ENCODE peak calls at places on chromosomes 7 and 10, in nine cellular contexts. U is NCI-H2171; Y is HS-5; T is cardiac fibroblast; S is effector memory CD4-positive, alpha-beta T cell; O is adipocyte; N is endothelial cell of umbilical vein; L is mucosa of gallbladder; R is H54. A is an unnamed sample.
A peak's percentile ranks its signal among the peaks of the same experiment; 100 is the strongest.

GRCh38 chr7:49001610-49002033 is 77.3 kb downstream of the CDC14C start:
- DNase-seq in U (no peak), N (no peak), R (peak; percentile 40), S (no peak), O (no peak), L (no peak), T (peak; percentile 0), Y (no peak), A (no peak)

GRCh38 chr7:127862540-127862939 is 168.7 kb downstream of the LRRC4 start:
- DNase-seq in U (no peak), L (no peak), Y (no peak), N (no peak), S (no peak), R (no peak), T (no peak), O (no peak), A (no peak)

GRCh38 chr10:68559872-68560200 is 301 bp upstream of the TET1 start:
- DNase-seq in L (peak; percentile 16), N (no peak), O (peak; percentile 66), T (no peak), S (no peak), Y (no peak), R (peak; percentile 25), U (no peak), A (no peak)

GRCh38 chr7:50068850-50069551 is 24.0 kb downstream of the ZPBP start:
- DNase-seq in L (peak; percentile 48), Y (peak; percentile 30), U (no peak), T (peak; percentile 65), S (no peak), N (no peak), R (peak; percentile 22), O (peak; percentile 42), A (no peak)

GRCh38 chr10:92822060-92822634 is 26.2 kb upstream of the EXOC6 start:
- DNase-seq in U (no peak), N (peak; percentile 97), S (no peak), L (peak; percentile 35), Y (peak; percentile 64), T (peak; percentile 94), O (peak; percentile 85), R (peak; percentile 56), A (peak; percentile 77)

GRCh38 chr7:98571006-98571405 is 46.1 kb upstream of the NPTX2 start:
- DNase-seq in S (no peak), R (no peak), O (no peak), U (peak; percentile 59), Y (no peak), L (no peak), N (no peak), T (no peak), A (no peak)

GRCh38 chr7:540997-541396 is 21.4 kb upstream of the PDGFA start:
- DNase-seq in L (no peak), R (no peak), O (no peak), U (peak; percentile 27), Y (no peak), N (no peak), S (no peak), T (no peak), A (no peak)

GRCh38 chr10:91409869-91410637 is at the start of gene HECTD2:
- DNase-seq in N (peak; percentile 72), U (peak; percentile 69), T (peak; percentile 70), Y (no peak), O (peak; percentile 92), R (peak; percentile 78), L (peak; percentile 82), S (peak; percentile 62), A (no peak)

GRCh38 chr10:111233439-111233838 is 156.6 kb downstream of the ADRA2A start:
- DNase-seq in S (no peak), U (no peak), L (no peak), R (no peak), O (no peak), Y (no peak), N (no peak), T (no peak), A (no peak)

GRCh38 chr10:113600569-113600968 is 47.7 kb downstream of the HABP2 start:
- DNase-seq in S (no peak), Y (no peak), T (no peak), L (no peak), U (no peak), R (no peak), O (no peak), N (no peak), A (no peak)

GRCh38 chr7:77415822-77416620 is at the start of gene GSAP:
- DNase-seq in R (peak; percentile 36), N (peak; percentile 30), T (peak; percentile 30), O (peak; percentile 73), L (peak; percentile 39), Y (no peak), U (peak; percentile 18), S (peak; percentile 5), A (no peak)

GRCh38 chr10:986137-986825 is 2.0 kb upstream of the GTPBP4 start:
- DNase-seq in U (no peak), S (no peak), R (peak; percentile 35), O (peak; percentile 11), T (peak; percentile 77), N (no peak), L (no peak), Y (no peak), A (peak; percentile 83)

GRCh38 chr7:151137076-151137611 is 30.4 kb downstream of the GBX1 start:
- DNase-seq in Y (no peak), N (no peak), O (no peak), S (no peak), R (no peak), L (no peak), T (no peak), U (no peak), A (no peak)

GRCh38 chr10:93280121-93280698 is 201.9 kb downstream of the MYOF start:
- DNase-seq in Y (no peak), U (no peak), T (no peak), O (no peak), L (no peak), R (no peak), S (no peak), N (no peak), A (no peak)

GRCh38 chr10:2968401-2968800 is 98.9 kb upstream of the PFKP start:
- DNase-seq in L (no peak), N (no peak), O (peak; percentile 32), R (no peak), T (peak; percentile 40), U (no peak), Y (no peak), S (no peak), A (no peak)

GRCh38 chr10:97866524-97867219 is 17.0 kb downstream of the GOLGA7B start:
- DNase-seq in S (no peak), Y (no peak), L (no peak), N (no peak), O (no peak), R (no peak), T (no peak), U (no peak), A (no peak)

GRCh38 chr10:120382360-120382759 is 74.7 kb upstream of the PLPP4 start:
- DNase-seq in N (no peak), O (no peak), Y (no peak), R (no peak), U (no peak), L (no peak), S (no peak), T (no peak), A (no peak)

GRCh38 chr7:67916571-67916970 is 919.9 kb downstream of the TYW1 start:
- DNase-seq in Y (no peak), N (no peak), O (no peak), S (no peak), R (no peak), L (no peak), T (no peak), U (peak; percentile 10), A (no peak)

GRCh38 chr7:24419070-24419469 is 135.1 kb downstream of the NPY start:
- DNase-seq in T (peak; percentile 6), U (no peak), N (no peak), S (no peak), R (no peak), L (no peak), Y (no peak), O (peak; percentile 3), A (no peak)

GRCh38 chr10:91813251-91813650 is 15.0 kb downstream of the TNKS2 start:
- DNase-seq in U (no peak), O (no peak), Y (no peak), N (no peak), R (no peak), T (no peak), S (no peak), L (no peak), A (no peak)

GRCh38 chr10:132593900-132594876 is 56.6 kb downstream of the INPP5A start:
- DNase-seq in N (no peak), O (no peak), Y (no peak), U (no peak), R (no peak), T (no peak), L (no peak), S (no peak), A (no peak)

GRCh38 chr10:118332948-118333710 is 9.0 kb downstream of the FAM204A start:
- DNase-seq in N (peak; percentile 64), S (no peak), Y (no peak), U (no peak), O (peak; percentile 36), L (no peak), R (no peak), T (peak; percentile 46), A (no peak)

GRCh38 chr7:101099969-101100781 is 14.9 kb downstream of the TRIM56 start:
- DNase-seq in T (peak; percentile 100), L (peak; percentile 93), N (peak; percentile 97), O (peak; percentile 99), Y (peak; percentile 93), R (peak; percentile 86), S (no peak), U (peak; percentile 17), A (peak; percentile 98)

GRCh38 chr10:76111986-76112825 is 680.8 kb downstream of the LRMDA start:
- DNase-seq in L (no peak), O (no peak), Y (no peak), R (no peak), N (no peak), S (no peak), T (no peak), U (no peak), A (no peak)

GRCh38 chr7:93117852-93118530 is at the start of gene SAMD9:
- DNase-seq in L (peak; percentile 68), T (peak; percentile 93), R (peak; percentile 51), O (peak; percentile 96), U (peak; percentile 9), Y (peak; percentile 19), N (peak; percentile 76), S (peak; percentile 28), A (peak; percentile 54)

GRCh38 chr7:23093546-23093945 is 12.0 kb upstream of the KLHL7 start:
- DNase-seq in R (no peak), Y (peak; percentile 89), O (peak; percentile 19), S (no peak), N (no peak), L (no peak), T (peak; percentile 86), U (no peak), A (no peak)

GRCh38 chr7:102412548-102412947 is 16.4 kb downstream of the PRKRIP1 start:
- DNase-seq in L (no peak), S (no peak), T (peak; percentile 52), O (peak; percentile 16), R (no peak), Y (no peak), N (peak; percentile 38), U (no peak), A (no peak)

GRCh38 chr7:92765725-92766124 is 70.6 kb downstream of the CDK6 start:
- DNase-seq in O (peak; percentile 88), S (no peak), N (no peak), Y (no peak), T (peak; percentile 89), U (no peak), L (peak; percentile 12), R (no peak), A (no peak)

A was measured in non-pigmented ciliary epithelial cell.